ENCODE peak calls at places on chromosomes 2 and 18, in six cellular contexts. E is heart left ventricle, F is HepG2, U is IMR-90, Q is tibial nerve, H is transverse colon. S is an unnamed sample.

GRCh38 chr2:167753142-167753541 is 494.3 kb downstream of the STK39 start:
- DNase-seq in H (no peak), E (no peak), F (no peak), U (no peak), Q (no peak), S (no peak)

GRCh38 chr2:168948621-168949212 is 47.6 kb downstream of the G6PC2 start:
- DNase-seq in U (peak; percentile 6), E (no peak), Q (no peak), H (no peak), F (peak; percentile 13), S (no peak)

GRCh38 chr2:13114391-13114790 is 397.7 kb downstream of the TRIB2 start:
- DNase-seq in U (peak; percentile 11), F (no peak), Q (no peak), H (no peak), E (no peak), S (peak; percentile 72)

GRCh38 chr2:119267604-119268003 is 44.0 kb downstream of the STEAP3 start:
- DNase-seq in F (no peak), Q (no peak), U (no peak), H (no peak), E (no peak), S (no peak)

GRCh38 chr18:44816449-44816848 is 135.8 kb downstream of the SETBP1 start:
- DNase-seq in F (no peak), E (no peak), H (no peak), U (no peak), Q (no peak), S (no peak)

GRCh38 chr2:229725716-229726346 is 11.5 kb upstream of the DNER start:
- DNase-seq in F (no peak), H (no peak), U (peak; percentile 95), Q (no peak), E (no peak), S (peak; percentile 89)

GRCh38 chr18:25739356-25739755 is 351.1 kb downstream of the SS18 start:
- DNase-seq in Q (no peak), F (no peak), H (no peak), U (no peak), E (no peak), S (no peak)

GRCh38 chr2:121791801-121792221 is 36.4 kb downstream of the TSN start:
- DNase-seq in H (no peak), F (no peak), E (no peak), U (no peak), Q (no peak), S (no peak)

GRCh38 chr18:58005036-58005435 is 39.0 kb upstream of the NEDD4L start:
- DNase-seq in U (peak; percentile 40), H (no peak), F (no peak), E (no peak), Q (no peak), S (no peak)

GRCh38 chr18:59377938-59378337 is 18.9 kb upstream of the LMAN1 start:
- DNase-seq in F (no peak), E (no peak), U (no peak), Q (no peak), H (no peak), S (no peak)

GRCh38 chr2:156455366-156455975 is 19.3 kb downstream of the GPD2 start:
- DNase-seq in F (no peak), E (no peak), Q (no peak), U (peak; percentile 50), H (no peak), S (no peak)

GRCh38 chr2:67516899-67517530 is 119.9 kb downstream of the ETAA1 start:
- DNase-seq in E (no peak), H (no peak), Q (no peak), U (peak; percentile 98), F (no peak), S (no peak)

GRCh38 chr18:2898131-2898640 is 51.4 kb downstream of the EMILIN2 start:
- DNase-seq in H (no peak), Q (no peak), U (peak; percentile 43), E (no peak), F (no peak), S (peak; percentile 47)

GRCh38 chr18:24019641-24020331 is 5.2 kb downstream of the TTC39C start:
- DNase-seq in H (no peak), F (no peak), U (no peak), E (no peak), Q (no peak), S (no peak)

GRCh38 chr2:109563294-109563693 is 50.5 kb downstream of the SEPTIN10 start:
- DNase-seq in Q (no peak), E (no peak), F (no peak), U (peak; percentile 31), H (no peak), S (no peak)

GRCh38 chr2:110106642-110107041 is 9.0 kb downstream of the MALL start:
- DNase-seq in H (no peak), Q (no peak), E (no peak), U (peak; percentile 93), F (no peak), S (no peak)

GRCh38 chr2:143629344-143629743 is 500.1 kb downstream of the ARHGAP15 start:
- DNase-seq in H (no peak), U (peak; percentile 63), E (no peak), F (no peak), Q (no peak), S (no peak)

GRCh38 chr18:7111134-7111533 is 6.5 kb downstream of the LAMA1 start:
- DNase-seq in H (no peak), F (no peak), E (no peak), U (no peak), Q (no peak), S (no peak)

GRCh38 chr18:25239636-25240468 is 112.1 kb downstream of the ZNF521 start:
- DNase-seq in E (no peak), H (no peak), Q (no peak), U (peak; percentile 35), F (no peak), S (no peak)

GRCh38 chr2:146579154-146579930 is 1265.5 kb upstream of the ACVR2A start:
- DNase-seq in Q (no peak), U (peak; percentile 77), H (no peak), F (peak; percentile 44), E (no peak), S (no peak)

GRCh38 chr2:102502576-102502975 is 29.6 kb downstream of the SLC9A4 start:
- DNase-seq in F (no peak), Q (no peak), U (no peak), H (no peak), E (no peak), S (no peak)

GRCh38 chr2:177568893-177569292 is 176.3 kb downstream of the AGPS start:
- DNase-seq in E (no peak), Q (no peak), H (no peak), U (no peak), F (no peak), S (no peak)

GRCh38 chr2:16142383-16143361 is 202.3 kb downstream of the MYCN start:
- DNase-seq in H (no peak), U (no peak), F (no peak), E (no peak), Q (peak; percentile 2), S (no peak)

GRCh38 chr2:168622559-168622958 is 166.5 kb downstream of the CERS6 start:
- DNase-seq in E (no peak), U (no peak), H (no peak), F (peak; percentile 71), Q (no peak), S (no peak)

DNA sequence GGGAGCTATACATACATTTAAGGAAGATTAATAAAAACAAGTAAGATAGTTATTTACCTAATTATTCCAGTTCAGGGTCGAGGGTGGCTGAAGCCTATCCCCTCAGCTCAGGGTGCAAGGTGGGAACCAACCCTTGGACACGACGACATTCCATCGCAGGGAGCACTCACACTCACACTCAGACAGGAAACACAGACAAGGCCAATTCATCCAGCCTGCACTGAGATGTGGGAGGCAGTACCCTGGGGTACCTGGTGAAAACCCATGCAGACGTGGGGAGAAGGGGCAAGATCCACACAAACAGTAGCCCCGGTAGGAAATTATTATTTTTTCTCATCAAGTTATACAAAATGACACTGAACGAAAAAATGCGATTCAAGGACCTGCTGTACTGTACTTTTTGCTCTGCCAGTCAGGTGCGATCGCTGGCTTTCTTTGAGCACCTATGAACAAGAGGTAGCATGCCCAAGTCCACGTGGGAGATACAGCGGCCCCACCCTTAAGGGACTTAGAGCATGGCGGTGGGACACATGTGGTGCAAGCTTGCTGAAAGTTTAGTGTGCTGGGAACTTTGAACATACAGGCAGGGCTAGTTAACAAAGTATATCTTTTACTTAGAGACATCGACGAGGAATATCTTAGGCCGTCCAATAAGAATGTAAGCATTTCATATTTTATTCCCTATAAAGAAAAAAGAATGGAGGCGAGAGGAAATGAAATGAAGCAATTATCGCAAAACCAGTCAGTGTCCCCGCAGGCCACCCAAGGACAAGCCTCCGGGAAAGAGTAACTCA is 624 bp downstream of the METTL8 start:
- DNase-seq in U (peak; percentile 18), H (peak; percentile 72), Q (no peak), E (peak; percentile 28), F (peak; percentile 83), S (peak; percentile 35)
- TF ChIP-seq POLR2A in U (no peak), H (no peak), Q (no peak), E (no peak), F (peak; percentile 50), S (no peak)

GRCh38 chr2:74500578-74500946 is 1.2 kb upstream of the LBX2 start:
- DNase-seq in F (no peak), H (no peak), Q (no peak), E (no peak), U (no peak), S (no peak)
- H3K27me3 ChIP-seq in F (no peaks in the 10 kb centered on the region), H (peaks cover 42% of the 10 kb centered on the region), Q (peaks cover 56% of the 10 kb centered on the region), E (peaks cover 32% of the 10 kb centered on the region), U (peaks cover 38% of the 10 kb centered on the region), S (peaks cover 39% of the 10 kb centered on the region)

GRCh38 chr2:233513953-233514655 is 52.5 kb downstream of the USP40 start:
- DNase-seq in U (no peak), F (no peak), E (no peak), H (peak; percentile 59), Q (no peak), S (no peak)

GRCh38 chr2:233519787-233520611 is 46.6 kb downstream of the USP40 start:
- DNase-seq in F (peak; percentile 18), E (no peak), H (no peak), U (no peak), Q (no peak), S (no peak)
- H3K4me1 ChIP-seq in F (peaks cover 18% of the 10 kb centered on the region), E (no peaks in the 10 kb centered on the region), H (no peaks in the 10 kb centered on the region), U (no peaks in the 10 kb centered on the region), Q (no peaks in the 10 kb centered on the region), S (no peaks in the 10 kb centered on the region)

GRCh38 chr2:25042321-25043240 is 705 bp downstream of the EFR3B start:
- DNase-seq in U (peak; percentile 10), E (peak; percentile 29), F (no peak), H (peak; percentile 30), Q (no peak), S (peak; percentile 51)

GRCh38 chr2:25041307-25041927 is 459 bp upstream of the EFR3B start:
- DNase-seq in U (peak; percentile 32), H (peak; percentile 70), F (peak; percentile 71), E (peak; percentile 64), Q (peak; percentile 22), S (peak; percentile 71)

GRCh38 chr2:25043241-25043867 is 1.5 kb downstream of the EFR3B start:
- DNase-seq in F (no peak), H (no peak), U (peak; percentile 89), Q (no peak), E (no peak), S (no peak)

GRCh38 chr2:25044011-25044410 is 2.1 kb downstream of the EFR3B start:
- DNase-seq in E (no peak), H (no peak), F (no peak), U (no peak), Q (no peak), S (no peak)

DNA sequence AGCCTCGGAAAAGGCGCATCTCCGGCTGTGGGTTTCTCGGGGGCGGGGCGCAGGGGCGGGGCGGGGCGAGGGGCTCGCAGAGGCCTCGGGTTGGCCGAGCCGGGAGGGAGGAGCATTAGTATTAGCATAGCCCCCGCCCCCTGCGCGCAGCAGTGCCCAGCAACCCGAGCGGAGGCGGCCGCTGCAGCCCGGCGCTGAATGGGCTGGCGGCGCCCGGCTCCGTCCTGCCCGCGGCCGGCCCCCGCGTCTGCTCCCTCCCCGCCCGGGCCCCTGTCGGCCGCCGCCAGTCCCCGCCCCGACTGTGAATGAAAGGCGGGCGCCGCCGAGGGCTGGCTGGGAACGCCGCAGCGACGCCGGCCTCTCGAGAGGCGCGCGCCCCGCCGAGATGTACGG is at the start of gene EFR3B:
- DNase-seq in U (peak; percentile 90), H (peak; percentile 96), Q (peak; percentile 92), E (peak; percentile 98), F (peak; percentile 89), S (peak; percentile 96)
- TF ChIP-seq POLR2A in U (peak; percentile 40), H (no peak), Q (peak; percentile 65), E (no peak), F (no peak), S (peak; percentile 33)

S was measured in adrenal gland.